ENCODE peak calls at places on chromosomes 7 and 10, in six cellular contexts. G, D, O, P, M and U are unnamed samples. For H3K27me3 and H3K4me1, the result is how much of the 10 kb centered on the place peaks cover.

GRCh38 chr7:139054101-139054500 is 18.3 kb upstream of the ZC3HAV1L start:
- DNase-seq in D (no peak), M (peak), O (no peak), P (no peak), G (no peak), U (no peak)

GRCh38 chr7:68125173-68125572 is 1128.5 kb downstream of the TYW1 start:
- DNase-seq in P (no peak), D (no peak), O (no peak), G (no peak), M (no peak), U (peak)

GRCh38 chr7:110181768-110182167 is 909.2 kb upstream of the LRRN3 start:
- DNase-seq in D (no peak), M (no peak), O (no peak), P (no peak), G (no peak), U (no peak)

GRCh38 chr10:34403512-34403911 is 411.6 kb downstream of the PARD3 start:
- DNase-seq in M (no peak), G (peak), O (no peak), P (no peak), D (no peak), U (no peak)

GRCh38 chr7:43639858-43640491 is 57.1 kb downstream of the STK17A start:
- DNase-seq in P (peak), M (peak), G (peak), O (peak), D (peak), U (peak)

GRCh38 chr7:128427289-128427891 is 17.6 kb upstream of the IMPDH1 start:
- DNase-seq in G (peak), M (peak), D (no peak), P (peak), O (no peak), U (peak)

GRCh38 chr10:571643-572042 is 117.8 kb downstream of the DIP2C start:
- DNase-seq in O (no peak), G (no peak), P (no peak), M (peak), D (no peak), U (no peak)

GRCh38 chr7:135979674-135980660 is 2.8 kb upstream of the MTPN start:
- DNase-seq in M (peak), O (no peak), G (peak), D (no peak), P (no peak), U (no peak)

GRCh38 chr7:107609861-107610260 is 29.8 kb downstream of the BCAP29 start:
- DNase-seq in D (no peak), P (no peak), O (no peak), M (no peak), G (peak), U (no peak)

GRCh38 chr10:124719213-124719851 is 24.8 kb downstream of the FAM53B start:
- DNase-seq in M (peak), O (peak), G (peak), P (peak), D (peak), U (peak)

GRCh38 chr7:140403878-140404564 is at the start of gene RAB19:
- DNase-seq in D (no peak), M (no peak), P (peak), G (no peak), O (no peak), U (peak)

GRCh38 chr10:131456411-131456810 is 144.9 kb upstream of the TCERG1L start:
- DNase-seq in G (no peak), D (peak), P (no peak), O (no peak), M (no peak), U (no peak)

GRCh38 chr10:131451407-131452015 is 140.0 kb upstream of the TCERG1L start:
- DNase-seq in D (no peak), G (no peak), M (no peak), O (no peak), P (no peak), U (no peak)

GRCh38 chr10:131450220-131450765 is 138.8 kb upstream of the TCERG1L start:
- DNase-seq in D (no peak), G (no peak), M (no peak), P (no peak), O (no peak), U (no peak)

GRCh38 chr10:131452926-131453771 is 141.6 kb upstream of the TCERG1L start:
- DNase-seq in D (no peak), P (peak), M (no peak), G (no peak), O (peak), U (peak)

GRCh38 chr10:131453772-131454634 is 142.5 kb upstream of the TCERG1L start:
- DNase-seq in O (peak), D (no peak), G (no peak), M (peak), P (peak), U (peak)
- H3K27me3 ChIP-seq in O (under half), D (under half), G (under half), M (under half), P (under half), U (under half)

GRCh38 chr7:22722596-22722995 is 4.4 kb upstream of the IL6 start:
- DNase-seq in P (no peak), M (no peak), O (no peak), G (no peak), D (peak), U (no peak)
- H3K4me1 ChIP-seq in P (under half), M (under half), O (under half), G (under half), D (under half), U (under half)

DNA sequence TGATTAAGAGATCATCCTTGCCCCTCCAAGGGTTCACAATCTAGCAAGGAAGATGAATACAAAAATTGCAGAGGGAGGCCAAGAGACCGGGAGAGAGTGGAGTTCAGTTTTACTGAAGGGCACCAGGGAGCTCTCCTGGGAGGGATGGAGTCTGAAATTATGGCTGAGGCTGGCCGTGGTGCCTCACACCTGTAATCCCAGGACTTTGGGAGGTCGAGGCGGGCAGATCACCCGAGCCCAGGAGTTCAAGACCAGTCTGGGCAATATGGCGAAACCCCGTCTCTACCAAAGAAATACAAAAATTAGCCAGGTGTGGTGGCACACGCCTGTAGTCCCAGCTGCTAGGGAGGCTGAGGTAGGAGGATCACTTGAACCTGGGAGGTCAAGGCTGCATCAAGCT is 51.4 kb upstream of the MXI1 start:
- DNase-seq in O (no peak), G (no peak), M (no peak), P (no peak), D (no peak), U (no peak)
- H3K27me3 ChIP-seq in O (under half), G (under half), M (under half), P (under half), D (under half), U (under half)

GRCh38 chr7:32502656-32503189 is 7.4 kb downstream of the AVL9 start:
- DNase-seq in O (no peak), D (no peak), M (peak), G (peak), P (no peak), U (no peak)
- H3K4me1 ChIP-seq in O (under half), D (under half), M (under half), G (under half), P (under half), U (under half)

GRCh38 chr7:27187702-27188665 is 3.0 kb upstream of the HOXA11 start:
- DNase-seq in G (no peak), P (no peak), O (no peak), M (no peak), D (peak), U (no peak)

GRCh38 chr7:27187158-27187701 is 2.2 kb upstream of the HOXA11 start:
- DNase-seq in O (no peak), M (no peak), P (no peak), G (no peak), D (peak), U (no peak)

GRCh38 chr7:27185013-27185707 is at the start of gene HOXA11:
- DNase-seq in G (no peak), D (peak), O (no peak), M (peak), P (no peak), U (no peak)

GRCh38 chr7:27185708-27186449 is 847 bp upstream of the HOXA11 start:
- DNase-seq in D (peak), M (no peak), P (no peak), G (no peak), O (no peak), U (no peak)

GRCh38 chr7:27186450-27187157 is 1.6 kb upstream of the HOXA11 start:
- DNase-seq in O (no peak), G (no peak), M (no peak), D (no peak), P (no peak), U (no peak)
- H3K27me3 ChIP-seq in O (under half), G (half or more), M (under half), D (under half), P (half or more), U (half or more)

DNA sequence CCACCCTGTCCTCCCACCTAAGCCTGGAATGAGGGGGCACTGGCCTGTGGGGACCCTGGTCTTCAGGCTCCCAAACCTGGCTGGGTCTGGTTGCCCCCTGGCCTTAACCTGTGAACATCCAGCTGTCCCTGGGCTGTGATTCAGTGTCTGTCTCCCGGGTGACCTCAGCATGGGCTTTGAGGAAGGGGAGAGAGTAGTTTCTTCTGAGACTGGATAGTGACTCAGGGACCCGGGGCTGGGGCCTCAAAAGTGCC is 251 bp upstream of the CLDN4 start:
- DNase-seq in O (no peak), P (no peak), D (no peak), G (no peak), M (no peak), U (no peak)
- H3K4me1 ChIP-seq in O (under half), P (under half), D (under half), G (under half), M (under half), U (half or more)

DNA sequence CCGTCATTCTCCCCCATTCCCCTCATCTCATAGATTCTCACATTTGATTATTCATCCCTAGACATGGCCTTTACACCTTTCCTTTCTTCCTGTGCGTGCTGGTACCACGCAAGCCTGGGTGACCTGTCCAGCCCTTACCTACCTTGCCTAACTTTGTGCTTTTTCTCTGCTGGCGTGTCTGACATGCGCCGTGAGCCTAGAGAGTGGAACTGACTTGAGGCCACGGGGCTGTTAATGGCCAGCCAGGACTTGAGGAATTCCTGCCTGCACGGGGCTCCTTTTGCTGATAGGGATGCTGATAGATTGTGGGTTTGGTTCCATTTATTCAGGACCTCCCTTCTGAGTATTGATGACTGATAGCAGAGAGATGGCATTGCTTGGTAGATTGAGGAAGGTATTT is 134.2 kb downstream of the DOCK1 start:
- DNase-seq in P (no peak), D (no peak), G (no peak), M (no peak), O (no peak), U (no peak)
- H3K27me3 ChIP-seq in P (under half), D (under half), G (under half), M (under half), O (under half), U (under half)